ENCODE peak calls at places on chromosomes 11 and 22, in eight cellular contexts. B is nephron progenitor cell, R is RWPE1, X is fibroblast of lung, N is WERI-Rb-1, I is Peyer's patch, M is lower leg skin, C is cardiac muscle cell. U is an unnamed sample.

GRCh38 chr11:1746956-1747752 is 3.2 kb downstream of the IFITM10 start:
- DNase-seq in N (no peak), R (no peak), B (no peak), I (peak), X (no peak), C (no peak), M (peak), U (no peak)

GRCh38 chr11:47260366-47260765 is 2.6 kb downstream of the NR1H3 start:
- DNase-seq in R (no peak), X (no peak), I (no peak), M (no peak), N (no peak), C (no peak), B (no peak), U (no peak)

GRCh38 chr11:68302256-68303054 is 9.9 kb upstream of the LRP5 start:
- DNase-seq in M (peak), R (peak), B (no peak), N (no peak), X (peak), I (peak), C (peak), U (peak)

GRCh38 chr11:78784321-78785061 is 209.8 kb upstream of the NARS2 start:
- DNase-seq in C (peak), B (no peak), M (no peak), R (peak), N (no peak), I (no peak), X (peak), U (no peak)

GRCh38 chr22:38802671-38803121 is 8.8 kb upstream of the DNAL4 start:
- DNase-seq in C (peak), X (peak), B (no peak), N (no peak), M (peak), R (peak), I (no peak), U (peak)

GRCh38 chr11:721913-722811 is 16.1 kb downstream of the EPS8L2 start:
- DNase-seq in I (peak), N (peak), R (no peak), M (no peak), C (no peak), B (no peak), X (no peak), U (no peak)

GRCh38 chr11:68670208-68670992 is 13.9 kb upstream of the GAL start:
- DNase-seq in B (no peak), R (no peak), N (no peak), C (no peak), M (no peak), X (no peak), I (no peak), U (no peak)

GRCh38 chr11:20000022-20000392 is 160.3 kb downstream of the DBX1 start:
- DNase-seq in M (no peak), X (no peak), N (no peak), B (no peak), I (no peak), C (no peak), R (no peak), U (no peak)

GRCh38 chr11:37830532-37830931 is 1232.5 kb upstream of the RAG2 start:
- DNase-seq in X (no peak), C (no peak), R (no peak), N (no peak), B (no peak), M (no peak), I (no peak), U (no peak)

GRCh38 chr11:16924826-16925494 is 89.3 kb downstream of the PLEKHA7 start:
- DNase-seq in M (no peak), I (peak), X (peak), C (peak), N (no peak), R (peak), B (peak), U (peak)

GRCh38 chr11:95495722-95496121 is 264.7 kb upstream of the SESN3 start:
- DNase-seq in R (no peak), B (no peak), I (no peak), C (no peak), N (no peak), M (no peak), X (no peak), U (no peak)

GRCh38 chr22:23591203-23591791 is 11.2 kb upstream of the IGLL1 start:
- DNase-seq in I (peak), C (peak), N (peak), M (no peak), R (peak), B (peak), X (peak), U (peak)

GRCh38 chr11:115504279-115505158 is at the start of gene CADM1:
- DNase-seq in M (peak), R (peak), B (peak), C (peak), X (peak), N (peak), I (peak), U (peak)

GRCh38 chr11:68542617-68543016 is 82.1 kb downstream of the PPP6R3 start:
- DNase-seq in I (no peak), X (peak), N (no peak), R (peak), M (no peak), B (no peak), C (peak), U (no peak)

GRCh38 chr11:131254254-131254653 is 116.2 kb upstream of the NTM start:
- DNase-seq in X (no peak), M (no peak), I (no peak), C (no peak), R (no peak), B (no peak), N (no peak), U (no peak)

GRCh38 chr11:64856382-64857227 is 12.2 kb upstream of the CDC42BPG start:
- DNase-seq in R (peak), I (peak), B (no peak), N (no peak), C (peak), X (peak), M (peak), U (peak)

DNA sequence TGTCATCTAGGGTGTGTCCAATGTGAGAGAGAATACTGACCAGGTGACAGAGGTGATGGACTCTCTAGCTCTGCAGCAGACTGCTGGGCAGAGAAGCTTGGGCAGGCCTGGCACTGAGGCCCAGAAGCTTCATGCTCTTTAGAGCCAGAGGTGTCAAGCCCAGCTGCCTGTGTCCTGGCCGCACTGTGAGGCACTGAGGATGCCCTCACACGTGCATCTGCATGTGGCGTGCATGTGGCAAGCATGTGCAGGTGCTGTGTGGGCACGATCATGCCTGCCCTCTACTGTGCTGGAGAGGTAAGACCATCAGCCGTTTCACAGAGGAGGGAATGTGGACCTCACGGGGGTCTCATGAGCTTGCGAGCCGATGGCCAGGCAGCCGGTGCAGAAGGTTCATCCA is 15.8 kb upstream of the TXNRD2 start:
- DNase-seq in B (no peak), R (no peak), I (no peak), X (no peak), N (no peak), C (no peak), M (no peak), U (no peak)
- TF ChIP-seq CTCF in B (no peak), R (no peak), I (no peak), X (no peak), N (peak), C (no peak), M (no peak), U (no peak)

GRCh38 chr22:32652609-32653008 is 148.9 kb upstream of the TIMP3 start:
- DNase-seq in R (no peak), M (no peak), B (no peak), C (no peak), N (no peak), I (no peak), X (no peak), U (no peak)

GRCh38 chr22:32646476-32646875 is 155.0 kb upstream of the TIMP3 start:
- DNase-seq in C (no peak), I (no peak), B (no peak), M (no peak), N (no peak), X (no peak), R (no peak), U (no peak)

GRCh38 chr22:32648486-32648885 is 153.0 kb upstream of the TIMP3 start:
- DNase-seq in B (no peak), C (no peak), R (no peak), X (no peak), N (no peak), I (no peak), M (no peak), U (no peak)

GRCh38 chr22:32650553-32651345 is 150.8 kb upstream of the TIMP3 start:
- DNase-seq in I (no peak), X (peak), M (no peak), B (no peak), C (no peak), N (no peak), R (no peak), U (no peak)

DNA sequence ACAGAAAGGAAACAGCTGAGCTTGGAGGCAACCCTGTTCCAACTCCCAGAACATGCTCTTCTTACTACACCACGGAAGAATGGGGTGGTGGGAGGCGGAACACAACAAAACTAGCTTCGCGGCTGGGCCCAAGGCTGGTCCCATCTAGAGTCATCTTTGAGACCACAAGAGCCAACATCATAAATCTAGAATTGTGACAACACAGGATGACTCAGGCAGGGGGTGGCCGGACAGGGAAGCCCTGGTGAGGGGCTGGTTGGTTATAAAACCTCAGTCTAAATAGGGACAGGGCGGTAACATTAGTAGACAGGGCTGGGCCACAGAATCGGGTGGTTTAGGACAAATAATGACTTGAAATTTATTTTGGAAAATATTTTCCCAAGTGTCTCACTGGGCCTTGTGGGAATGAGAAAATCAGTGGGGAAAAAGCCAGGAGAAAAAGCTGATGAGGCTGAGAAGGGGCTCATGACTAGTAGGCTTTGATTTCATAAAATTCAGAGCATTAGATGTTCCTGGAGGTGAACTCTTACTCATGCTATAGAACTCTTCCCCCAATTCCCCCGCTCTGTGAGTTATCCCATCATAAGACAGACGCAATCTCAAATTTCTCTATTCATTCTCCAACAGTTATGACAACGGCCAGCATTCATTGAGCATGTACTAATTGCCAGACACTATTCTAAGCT is 151.8 kb upstream of the TIMP3 start:
- DNase-seq in X (peak), I (no peak), B (no peak), N (no peak), R (no peak), C (no peak), M (peak), U (no peak)
- TF ChIP-seq CTCF in X (no peak), I (no peak), B (no peak), N (no peak), R (no peak), C (no peak), M (no peak), U (no peak)

GRCh38 chr11:129785383-129786111 is 30.1 kb upstream of the TMEM45B start:
- DNase-seq in X (peak), M (no peak), I (no peak), C (peak), N (no peak), B (no peak), R (peak), U (no peak)
- TF ChIP-seq CTCF in X (no peak), M (no peak), I (no peak), C (peak), N (no peak), B (no peak), R (peak), U (no peak)

DNA sequence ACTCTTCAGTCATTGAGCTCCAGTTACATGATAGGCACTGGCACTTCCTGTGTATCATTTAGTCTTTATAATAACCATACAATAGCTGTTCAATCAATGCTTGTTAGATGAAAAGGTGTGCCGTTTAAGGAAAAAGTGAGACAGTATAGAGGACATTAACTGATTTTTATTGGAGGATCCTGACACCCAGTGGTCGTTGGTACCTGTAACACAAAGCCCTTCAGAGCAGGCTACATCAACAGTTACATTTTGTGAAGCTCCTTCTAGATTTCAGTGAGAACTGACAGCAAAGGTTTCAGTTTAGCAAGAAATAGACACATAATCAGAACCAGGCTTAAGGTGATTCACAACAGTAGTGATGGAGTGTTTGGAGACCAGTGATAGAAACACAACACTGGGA is 44.2 kb downstream of the CCDC81 start:
- DNase-seq in M (no peak), N (no peak), I (no peak), B (no peak), C (no peak), X (no peak), R (peak), U (no peak)
- TF ChIP-seq CTCF in M (no peak), N (peak), I (no peak), B (no peak), C (no peak), X (no peak), R (no peak), U (no peak)

U was measured in Calu3.